ENCODE peak calls at places on chromosomes 5 and 9, in nine cellular contexts. E is SK-N-SH; M is left ventricle myocardium inferior; U is psoas muscle; F is pancreas; Z is CD8-positive, alpha-beta T cell; G is GM23338; N is endothelial cell of umbilical vein; O is HCT116. W is an unnamed sample.

GRCh38 chr9:83355024-83355444 is 183.2 kb downstream of the FRMD3 start:
- DNase-seq in E (no peak), M (peak; percentile 36), U (no peak), F (no peak), Z (no peak), G (no peak), N (no peak), O (no peak), W (no peak)

GRCh38 chr9:93009337-93010015 is 49.0 kb upstream of the SUSD3 start:
- DNase-seq in E (peak; percentile 7), M (no peak), U (no peak), F (no peak), Z (no peak), G (no peak), N (no peak), O (no peak), W (no peak)

GRCh38 chr5:116492776-116493175 is 81.8 kb downstream of the SEMA6A start:
- DNase-seq in E (peak; percentile 46), M (no peak), U (no peak), F (no peak), Z (no peak), G (no peak), N (no peak), O (no peak), W (no peak)

GRCh38 chr5:166551384-166551783 is 1740.1 kb upstream of the WWC1 start:
- DNase-seq in E (no peak), M (no peak), U (no peak), F (no peak), Z (no peak), G (no peak), N (no peak), O (no peak), W (no peak)

GRCh38 chr9:20898885-20899554 is 132.4 kb downstream of the HACD4 start:
- DNase-seq in E (peak; percentile 28), M (no peak), U (no peak), F (no peak), Z (no peak), G (no peak), N (peak; percentile 70), O (no peak), W (no peak)

GRCh38 chr9:133653638-133654037 is 17.5 kb downstream of the DBH start:
- DNase-seq in E (no peak), M (no peak), U (no peak), F (no peak), Z (no peak), G (no peak), N (no peak), O (no peak), W (no peak)

GRCh38 chr5:100731768-100732167 is 171.3 kb downstream of the ST8SIA4 start:
- DNase-seq in E (no peak), M (no peak), U (no peak), F (no peak), Z (no peak), G (no peak), N (no peak), O (no peak), W (peak; percentile 32)

GRCh38 chr9:98020471-98021145 is 35.9 kb upstream of the NANS start:
- DNase-seq in E (no peak), M (no peak), U (no peak), F (no peak), Z (no peak), G (no peak), N (no peak), O (no peak), W (no peak)

GRCh38 chr5:143699121-143699520 is 112.8 kb upstream of the HMHB1 start:
- DNase-seq in E (no peak), M (no peak), U (no peak), F (no peak), Z (no peak), G (no peak), N (no peak), O (no peak), W (no peak)

GRCh38 chr9:70696694-70697335 is 282.4 kb upstream of the KLF9 start:
- DNase-seq in E (no peak), M (no peak), U (no peak), F (no peak), Z (no peak), G (peak; percentile 14), N (no peak), O (no peak), W (no peak)

GRCh38 chr9:5551771-5552170 is 41.4 kb downstream of the PDCD1LG2 start:
- DNase-seq in E (no peak), M (no peak), U (no peak), F (no peak), Z (no peak), G (no peak), N (no peak), O (no peak), W (no peak)

GRCh38 chr5:4994994-4995393 is 145.1 kb upstream of the ADAMTS16 start:
- DNase-seq in E (no peak), M (no peak), U (no peak), F (no peak), Z (no peak), G (no peak), N (no peak), O (no peak), W (no peak)

GRCh38 chr9:18786936-18787658 is 245.9 kb downstream of the SAXO1 start:
- DNase-seq in E (no peak), M (no peak), U (no peak), F (no peak), Z (no peak), G (no peak), N (peak; percentile 89), O (no peak), W (no peak)

GRCh38 chr5:76256116-76256889 is 146.8 kb upstream of the IQGAP2 start:
- DNase-seq in E (peak; percentile 71), M (no peak), U (no peak), F (peak; percentile 50), Z (peak; percentile 15), G (peak; percentile 89), N (peak; percentile 57), O (peak; percentile 52), W (peak; percentile 22)

GRCh38 chr5:139415221-139415861 is 11.5 kb upstream of the SPATA24 start:
- DNase-seq in E (no peak), M (peak; percentile 65), U (peak; percentile 21), F (no peak), Z (no peak), G (no peak), N (no peak), O (no peak), W (no peak)

GRCh38 chr9:124764774-124765438 is 6.2 kb downstream of the NR6A1 start:
- DNase-seq in E (no peak), M (no peak), U (no peak), F (no peak), Z (no peak), G (peak; percentile 40), N (peak; percentile 47), O (no peak), W (no peak)
- TF ChIP-seq CTCF in E (peak; percentile 56), M (peak; percentile 18), U (no peak), F (no peak), Z (no peak), G (peak; percentile 45), N (no peak), O (peak; percentile 46), W (peak; percentile 39)

GRCh38 chr5:180352976-180353225 is 235 bp downstream of the GFPT2 start:
- DNase-seq in E (no peak), M (no peak), U (no peak), F (no peak), Z (no peak), G (no peak), N (no peak), O (no peak), W (no peak)
- H3K4me3 ChIP-seq in E (peak overlapping the region; percentile 65), M (peak overlapping the region; percentile 76), U (peak overlapping the region; percentile 72), F (peak overlapping the region; percentile 69), Z (peak overlapping the region; percentile 76), G (peak overlapping the region; percentile 89), N (peak overlapping the region; percentile 74), O (peak overlapping the region; percentile 55), W (peak overlapping the region; percentile 22)

DNA sequence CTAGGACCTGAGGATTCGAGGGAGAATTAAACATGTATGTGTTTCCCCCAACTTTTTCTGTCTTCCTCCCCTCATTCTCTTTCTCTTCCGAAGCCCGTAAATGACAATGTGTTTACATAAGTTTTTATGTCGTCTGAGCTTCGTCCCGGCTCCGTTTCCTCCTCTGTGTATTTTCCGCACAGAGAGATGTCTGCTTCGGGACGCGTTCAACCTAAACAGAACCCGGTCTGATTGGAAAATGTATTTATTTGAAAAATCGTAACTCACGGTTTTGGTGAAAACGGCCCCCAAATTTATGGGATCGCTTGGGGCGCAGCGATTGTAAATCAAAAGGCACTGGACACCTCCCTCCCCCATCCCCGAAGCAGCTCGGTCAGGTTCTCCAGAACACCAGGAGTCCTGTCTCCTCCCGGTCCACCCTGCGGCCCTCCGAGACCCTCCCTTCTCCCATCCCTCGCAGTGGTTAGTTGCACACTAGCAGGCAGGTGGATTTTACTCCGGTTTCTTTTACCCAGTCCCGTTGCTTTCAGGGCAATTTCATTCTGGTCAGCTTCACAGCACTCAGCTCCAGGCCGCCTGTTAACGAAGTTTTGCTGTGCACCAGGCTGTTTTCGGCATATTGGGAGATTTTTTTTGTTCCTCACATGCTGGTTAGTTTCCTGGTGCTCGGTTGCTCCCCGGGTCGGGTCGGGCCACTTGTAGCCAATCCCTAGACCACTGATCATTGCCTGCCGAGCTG is 5.8 kb upstream of the HAND1 start:
- DNase-seq in E (no peak), M (no peak), U (no peak), F (no peak), Z (no peak), G (peak; percentile 58), N (no peak), O (no peak), W (no peak)
- H3K27me3 ChIP-seq in E (peaks cover 86% of the 10 kb centered on the region), M (peaks cover 100% of the 10 kb centered on the region), U (peaks cover 63% of the 10 kb centered on the region), F (peaks cover 15% of the 10 kb centered on the region), Z (peaks cover 56% of the 10 kb centered on the region), G (peaks cover 100% of the 10 kb centered on the region), N (peaks cover 88% of the 10 kb centered on the region), O (peaks cover 62% of the 10 kb centered on the region), W (peaks cover 4% of the 10 kb centered on the region)

GRCh38 chr9:124036578-124036977 is 25.0 kb downstream of the LHX2 start:
- DNase-seq in E (no peak), M (no peak), U (no peak), F (no peak), Z (no peak), G (no peak), N (no peak), O (no peak), W (no peak)

GRCh38 chr9:124038790-124039633 is 27.4 kb downstream of the LHX2 start:
- DNase-seq in E (peak; percentile 46), M (no peak), U (no peak), F (no peak), Z (no peak), G (no peak), N (no peak), O (no peak), W (no peak)

GRCh38 chr9:124038239-124038638 is 26.7 kb downstream of the LHX2 start:
- DNase-seq in E (no peak), M (no peak), U (no peak), F (no peak), Z (no peak), G (no peak), N (no peak), O (no peak), W (no peak)

GRCh38 chr9:124040186-124040920 is 28.8 kb downstream of the LHX2 start:
- DNase-seq in E (peak; percentile 31), M (no peak), U (no peak), F (no peak), Z (no peak), G (peak; percentile 45), N (no peak), O (no peak), W (no peak)

DNA sequence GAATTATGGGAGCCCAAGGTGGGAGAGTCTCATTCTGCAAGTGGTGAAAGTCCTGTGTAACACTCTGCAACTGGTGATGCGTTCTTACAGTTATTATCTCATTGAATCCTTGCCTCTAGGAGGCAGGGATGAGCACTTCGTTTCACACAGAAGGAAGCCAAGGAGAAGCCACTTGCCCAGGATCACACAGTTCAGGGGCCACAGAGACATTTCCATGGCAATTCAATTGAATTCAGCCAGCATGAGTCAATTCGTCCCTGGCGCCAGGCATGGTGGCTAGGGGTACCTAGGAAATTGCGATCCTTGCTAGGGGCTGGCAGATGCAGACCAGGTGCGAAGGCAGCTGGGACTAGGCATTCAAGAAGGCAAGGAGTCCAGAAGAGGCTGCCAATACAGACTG is 26.2 kb downstream of the LHX2 start:
- DNase-seq in E (peak; percentile 34), M (no peak), U (no peak), F (no peak), Z (no peak), G (peak; percentile 54), N (no peak), O (peak; percentile 38), W (no peak)
- TF ChIP-seq CTCF in E (peak; percentile 31), M (no peak), U (no peak), F (no peak), Z (no peak), G (peak; percentile 51), N (no peak), O (peak; percentile 32), W (no peak)

W was measured in GM06990.